ENCODE peak calls at places on chromosomes 3 and 15, in five cellular contexts. G is PC-9, O is HepG2, F is mammary epithelial cell, I is fibroblast of lung. J is an unnamed sample.

GRCh38 chr15:25850154-25851111 is 12.7 kb downstream of the ATP10A start:
- DNase-seq in G (no peak), O (peak; percentile 74), F (no peak), I (peak; percentile 78), J (peak; percentile 79)

GRCh38 chr3:11136871-11137626 is 17.2 kb upstream of the HRH1 start:
- DNase-seq in G (peak; percentile 97), O (peak; percentile 40), F (peak; percentile 100), I (peak; percentile 100), J (peak; percentile 99)

GRCh38 chr3:53092942-53093341 is 37.3 kb downstream of the RFT1 start:
- DNase-seq in G (no peak), O (peak; percentile 85), F (no peak), I (no peak), J (no peak)

GRCh38 chr15:39736646-39737550 is 45.7 kb downstream of the FSIP1 start:
- DNase-seq in G (peak; percentile 36), O (no peak), F (no peak), I (no peak), J (no peak)

GRCh38 chr3:138898301-138898700 is 48.6 kb downstream of the FOXL2 start:
- DNase-seq in G (peak; percentile 73), O (no peak), F (no peak), I (peak; percentile 86), J (no peak)

GRCh38 chr15:80512729-80513670 is 108.8 kb downstream of the ARNT2 start:
- DNase-seq in G (no peak), O (peak; percentile 49), F (peak; percentile 12), I (no peak), J (peak; percentile 50)

GRCh38 chr3:196837819-196838420 is 29.8 kb upstream of the SENP5 start:
- DNase-seq in G (peak; percentile 55), O (peak; percentile 72), F (peak; percentile 36), I (peak; percentile 32), J (peak; percentile 58)

GRCh38 chr3:78846688-78847087 is 921.1 kb downstream of the ROBO1 start:
- DNase-seq in G (no peak), O (no peak), F (peak; percentile 72), I (peak; percentile 94), J (peak; percentile 27)

GRCh38 chr3:139353920-139354556 is 10.2 kb downstream of the MRPS22 start:
- DNase-seq in G (peak; percentile 42), O (peak; percentile 62), F (peak; percentile 54), I (peak; percentile 65), J (peak; percentile 70)

GRCh38 chr15:77650285-77650684 is 17.6 kb upstream of the LINGO1 start:
- DNase-seq in G (no peak), O (peak; percentile 29), F (no peak), I (no peak), J (no peak)

GRCh38 chr3:184354121-184354728 is 7.2 kb downstream of the CLCN2 start:
- DNase-seq in G (no peak), O (peak; percentile 18), F (no peak), I (no peak), J (peak; percentile 41)

GRCh38 chr3:27431116-27431515 is 53.1 kb downstream of the SLC4A7 start:
- DNase-seq in G (peak; percentile 86), O (no peak), F (peak; percentile 77), I (peak; percentile 99), J (peak; percentile 98)

GRCh38 chr15:74519311-74519710 is 21.7 kb upstream of the ARID3B start:
- DNase-seq in G (peak; percentile 46), O (no peak), F (no peak), I (peak; percentile 82), J (peak; percentile 57)

GRCh38 chr15:50241684-50242450 is 23.7 kb downstream of the HDC start:
- DNase-seq in G (peak; percentile 69), O (no peak), F (peak; percentile 31), I (peak; percentile 73), J (peak; percentile 36)

GRCh38 chr3:73418636-73419035 is 206.1 kb downstream of the PDZRN3 start:
- DNase-seq in G (no peak), O (no peak), F (no peak), I (no peak), J (no peak)

GRCh38 chr15:24054547-24055245 is 367.6 kb upstream of the NDN start:
- DNase-seq in G (no peak), O (no peak), F (no peak), I (no peak), J (no peak)

GRCh38 chr3:132196113-132196512 is 121.1 kb upstream of the ACP3 start:
- DNase-seq in G (no peak), O (no peak), F (peak; percentile 57), I (peak; percentile 10), J (no peak)

GRCh38 chr3:196997311-196997710 is 28.7 kb upstream of the PIGZ start:
- DNase-seq in G (no peak), O (no peak), F (no peak), I (no peak), J (no peak)

GRCh38 chr3:180804871-180805430 is 107.5 kb upstream of the FXR1 start:
- DNase-seq in G (no peak), O (peak; percentile 29), F (peak; percentile 41), I (peak; percentile 67), J (peak; percentile 23)

GRCh38 chr3:171801738-171802600 is 8.3 kb downstream of the PLD1 start:
- DNase-seq in G (peak; percentile 98), O (no peak), F (peak; percentile 97), I (peak; percentile 93), J (peak; percentile 88)

GRCh38 chr3:196641278-196642058 is 2.0 kb downstream of the NRROS start:
- DNase-seq in G (no peak), O (no peak), F (no peak), I (no peak), J (no peak)

GRCh38 chr15:33009603-33010002 is 184.9 kb downstream of the FMN1 start:
- DNase-seq in G (no peak), O (no peak), F (no peak), I (no peak), J (no peak)

GRCh38 chr15:33009026-33009425 is 185.5 kb downstream of the FMN1 start:
- DNase-seq in G (no peak), O (no peak), F (no peak), I (no peak), J (no peak)

GRCh38 chr15:33011976-33012375 is 182.5 kb downstream of the FMN1 start:
- DNase-seq in G (no peak), O (no peak), F (no peak), I (no peak), J (no peak)

GRCh38 chr15:33016405-33017024 is 178.0 kb downstream of the FMN1 start:
- DNase-seq in G (no peak), O (no peak), F (no peak), I (no peak), J (no peak)

GRCh38 chr15:33013827-33014445 is 180.6 kb downstream of the FMN1 start:
- DNase-seq in G (peak; percentile 93), O (no peak), F (peak; percentile 88), I (peak; percentile 89), J (peak; percentile 94)
- H3K4me2 ChIP-seq in G (peak overlapping the region; percentile 50), O (no peak overlapping the region), F (peak overlapping the region; percentile 60), I (no peak overlapping the region), J (peak overlapping the region; percentile 65)

GRCh38 chr15:34755419-34755773 is 598 bp upstream of the GJD2 start:
- DNase-seq in G (no peak), O (no peak), F (no peak), I (no peak), J (no peak)

GRCh38 chr15:34753236-34753894 is 1.4 kb downstream of the GJD2 start:
- DNase-seq in G (no peak), O (peak; percentile 10), F (peak; percentile 44), I (peak; percentile 57), J (peak; percentile 51)

GRCh38 chr15:34757262-34757661 is 2.5 kb upstream of the GJD2 start:
- DNase-seq in G (no peak), O (no peak), F (no peak), I (no peak), J (no peak)

GRCh38 chr15:34754171-34754580 is 622 bp downstream of the GJD2 start:
- DNase-seq in G (no peak), O (no peak), F (no peak), I (no peak), J (no peak)

DNA sequence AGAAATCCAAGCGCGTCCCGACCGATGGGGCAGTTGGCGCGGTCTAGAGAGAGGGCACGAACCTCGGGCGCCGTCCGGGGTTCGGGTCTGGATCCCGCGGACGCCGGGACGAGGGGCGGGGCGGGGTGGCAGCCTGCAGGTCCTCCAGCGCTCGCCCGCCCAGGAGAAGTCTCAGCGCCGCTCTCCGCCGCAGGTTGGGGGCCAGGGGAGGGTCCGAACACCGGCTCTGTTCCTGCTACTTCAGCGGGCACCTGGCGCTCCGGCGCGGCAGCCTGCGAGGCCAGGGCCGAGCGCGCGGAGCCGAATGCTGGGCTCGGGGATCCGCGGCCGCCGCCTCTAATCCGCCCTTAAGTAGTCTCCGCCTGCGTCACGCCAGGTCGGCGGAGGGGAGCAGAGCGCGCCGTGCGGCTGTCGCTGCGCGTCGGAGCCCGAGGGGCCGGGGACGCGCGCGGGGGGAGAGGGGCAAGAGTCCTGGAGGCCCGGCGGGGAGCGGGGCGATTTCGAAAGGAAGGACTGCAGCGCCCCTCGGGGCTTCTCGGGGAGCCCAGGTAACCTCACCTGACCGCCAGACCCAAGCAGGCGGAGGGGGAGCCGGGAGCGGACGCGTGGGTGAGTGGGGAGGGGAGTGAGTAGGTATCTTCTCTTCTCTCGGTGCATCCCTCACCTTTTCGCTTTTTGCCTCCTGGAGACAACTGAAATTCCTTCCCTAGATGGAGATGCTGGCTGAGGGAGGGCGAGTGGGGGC is at the start of gene GJD2:
- DNase-seq in G (no peak), O (no peak), F (no peak), I (no peak), J (no peak)
- TF ChIP-seq EZH2 in G (no peak), O (no peak), F (peak; percentile 88), I (peak; percentile 64), J (peak; percentile 39)

GRCh38 chr15:90496791-90497190 is 32.9 kb upstream of the CRTC3 start:
- DNase-seq in G (no peak), O (no peak), F (no peak), I (no peak), J (no peak)

GRCh38 chr15:90497912-90498311 is 31.8 kb upstream of the CRTC3 start:
- DNase-seq in G (no peak), O (no peak), F (no peak), I (no peak), J (peak; percentile 94)

GRCh38 chr15:90497374-90497773 is 32.3 kb upstream of the CRTC3 start:
- DNase-seq in G (no peak), O (no peak), F (no peak), I (no peak), J (no peak)

GRCh38 chr15:90493647-90494046 is 36.1 kb upstream of the CRTC3 start:
- DNase-seq in G (no peak), O (no peak), F (no peak), I (no peak), J (no peak)

GRCh38 chr15:90495067-90495466 is 34.7 kb upstream of the CRTC3 start:
- DNase-seq in G (no peak), O (no peak), F (no peak), I (no peak), J (no peak)
- H3K36me3 ChIP-seq in G (peaks cover 32% of the 10 kb centered on the region), O (peaks cover 53% of the 10 kb centered on the region), F (peaks cover 48% of the 10 kb centered on the region), I (peaks cover 13% of the 10 kb centered on the region), J (peaks cover 49% of the 10 kb centered on the region)

GRCh38 chr3:20054549-20054987 is 14.3 kb downstream of the KAT2B start:
- DNase-seq in G (peak; percentile 96), O (peak; percentile 78), F (peak; percentile 99), I (peak; percentile 83), J (peak; percentile 100)

GRCh38 chr3:20052851-20053250 is 12.6 kb downstream of the KAT2B start:
- DNase-seq in G (no peak), O (no peak), F (no peak), I (no peak), J (no peak)

GRCh38 chr3:20056727-20057611 is 16.7 kb downstream of the KAT2B start:
- DNase-seq in G (peak; percentile 90), O (no peak), F (peak; percentile 98), I (peak; percentile 75), J (peak; percentile 98)

GRCh38 chr3:20057612-20058180 is 17.4 kb downstream of the KAT2B start:
- DNase-seq in G (no peak), O (no peak), F (no peak), I (no peak), J (no peak)

GRCh38 chr3:20055020-20055775 is 15.0 kb downstream of the KAT2B start:
- DNase-seq in G (no peak), O (no peak), F (no peak), I (no peak), J (no peak)
- H3K4me2 ChIP-seq in G (peak overlapping the region; percentile 20), O (no peak overlapping the region), F (peak overlapping the region; percentile 16), I (no peak overlapping the region), J (peak overlapping the region; percentile 68)